ENCODE peak calls at places on chromosomes 7 and 10, in eight cellular contexts. K, T, C, J, U, B, I and O are unnamed samples.

GRCh38 chr10:28463676-28464395 is 69.1 kb upstream of the WAC start:
- DNase-seq in T (no peak), J (no peak), C (no peak), I (no peak), K (no peak), B (no peak), U (peak), O (no peak)

GRCh38 chr7:70097639-70098038 is 499.4 kb downstream of the AUTS2 start:
- DNase-seq in T (no peak), J (no peak), I (no peak), K (no peak), B (no peak), C (no peak), U (no peak), O (no peak)

GRCh38 chr7:157495177-157495553 is 158.4 kb downstream of the DNAJB6 start:
- DNase-seq in U (no peak), K (no peak), J (no peak), I (no peak), B (no peak), T (no peak), C (no peak), O (no peak)

GRCh38 chr7:44076101-44076895 is 6.0 kb downstream of the POLM start:
- DNase-seq in B (no peak), J (no peak), T (no peak), C (no peak), K (peak), U (no peak), I (no peak), O (peak)

GRCh38 chr7:77549103-77549870 is 12.2 kb downstream of the PTPN12 start:
- DNase-seq in J (no peak), B (no peak), U (no peak), K (no peak), I (no peak), T (no peak), C (no peak), O (no peak)

GRCh38 chr7:95481768-95482167 is 4.0 kb upstream of the ASB4 start:
- DNase-seq in C (no peak), K (no peak), J (no peak), I (no peak), T (no peak), B (no peak), U (no peak), O (no peak)

GRCh38 chr10:24383681-24384106 is 174.8 kb downstream of the KIAA1217 start:
- DNase-seq in J (peak), K (peak), B (no peak), I (peak), T (peak), U (peak), C (peak), O (peak)

GRCh38 chr7:3968234-3968633 is 667.2 kb downstream of the SDK1 start:
- DNase-seq in J (no peak), C (no peak), I (no peak), T (no peak), K (no peak), U (no peak), B (no peak), O (no peak)

GRCh38 chr10:105062881-105063280 is 421.8 kb downstream of the SORCS3 start:
- DNase-seq in B (no peak), C (no peak), I (no peak), K (no peak), U (no peak), J (no peak), T (no peak), O (no peak)

GRCh38 chr10:103181244-103181643 is 11.8 kb downstream of the NT5C2 start:
- DNase-seq in B (no peak), J (no peak), I (peak), U (no peak), K (no peak), T (no peak), C (peak), O (no peak)

GRCh38 chr10:12509016-12509793 is 159.9 kb downstream of the CAMK1D start:
- DNase-seq in B (no peak), C (peak), T (no peak), J (no peak), I (peak), U (no peak), K (no peak), O (no peak)

GRCh38 chr7:115782716-115783460 is 247.7 kb downstream of the TFEC start:
- DNase-seq in U (no peak), C (no peak), I (no peak), J (no peak), K (no peak), B (no peak), T (no peak), O (peak)

GRCh38 chr7:149440222-149440621 is 20.6 kb downstream of the ZNF777 start:
- DNase-seq in J (no peak), C (no peak), B (no peak), K (no peak), U (no peak), I (no peak), T (no peak), O (no peak)

GRCh38 chr10:76491216-76491615 is 1059.8 kb downstream of the LRMDA start:
- DNase-seq in B (no peak), J (no peak), I (no peak), T (peak), K (no peak), C (no peak), U (no peak), O (no peak)

GRCh38 chr10:114346176-114347031 is 57.9 kb downstream of the AFAP1L2 start:
- DNase-seq in T (no peak), K (no peak), U (no peak), I (no peak), J (no peak), C (no peak), B (no peak), O (no peak)

GRCh38 chr10:123729523-123729922 is 63.4 kb downstream of the GPR26 start:
- DNase-seq in C (no peak), B (no peak), K (no peak), T (no peak), I (no peak), J (no peak), U (no peak), O (no peak)

GRCh38 chr7:158573310-158573709 is 14.3 kb downstream of the PTPRN2 start:
- DNase-seq in I (no peak), U (no peak), K (no peak), C (no peak), T (no peak), J (no peak), B (no peak), O (no peak)

GRCh38 chr7:27430115-27430514 is 187.5 kb downstream of the EVX1 start:
- DNase-seq in C (peak), I (no peak), B (no peak), U (no peak), J (no peak), T (no peak), K (no peak), O (no peak)

GRCh38 chr7:105267244-105267643 is 121.5 kb downstream of the SRPK2 start:
- DNase-seq in K (no peak), I (no peak), B (no peak), J (no peak), T (no peak), U (no peak), C (peak), O (no peak)

GRCh38 chr10:22992075-22992474 is 64.2 kb downstream of the ARMC3 start:
- DNase-seq in J (no peak), I (no peak), C (peak), U (no peak), T (no peak), K (no peak), B (peak), O (no peak)

GRCh38 chr7:81014266-81014665 is 95.4 kb upstream of the SEMA3C start:
- DNase-seq in B (no peak), C (no peak), J (no peak), U (no peak), K (no peak), T (peak), I (no peak), O (no peak)

DNA sequence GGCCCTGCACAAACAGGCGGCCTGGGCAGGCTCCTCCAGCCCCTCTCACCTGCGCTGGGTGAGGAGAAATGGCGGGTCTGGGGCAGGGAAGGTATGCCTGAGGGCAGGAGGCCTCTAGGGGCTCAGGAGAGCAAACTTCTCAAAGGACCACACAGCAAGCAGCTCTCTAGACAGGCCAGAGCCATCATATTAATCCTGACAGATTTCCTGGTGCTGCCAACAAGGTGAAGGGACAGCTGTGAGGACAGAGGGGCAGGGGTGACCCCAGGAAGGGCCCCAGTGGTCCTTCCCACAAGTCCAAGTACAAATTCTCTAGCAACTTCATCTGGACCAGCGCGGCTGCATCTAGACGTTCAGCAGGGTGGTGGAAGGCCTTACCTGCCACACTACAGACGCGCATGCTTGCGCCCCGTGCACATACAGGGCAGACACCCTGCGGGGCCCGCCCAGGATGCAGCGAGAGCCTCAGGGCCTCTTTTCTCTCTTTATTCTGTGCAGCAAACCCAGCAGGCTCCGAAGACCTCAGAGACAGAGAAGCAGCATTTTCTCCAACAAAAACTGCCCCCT is 62.1 kb downstream of the ZRANB1 start:
- DNase-seq in K (peak), C (no peak), I (no peak), U (no peak), B (no peak), J (peak), T (no peak), O (no peak)
- H3K27ac ChIP-seq in K (no peak), C (no peak), I (no peak), U (peak), B (no peak), J (no peak), T (no peak), O (no peak)

DNA sequence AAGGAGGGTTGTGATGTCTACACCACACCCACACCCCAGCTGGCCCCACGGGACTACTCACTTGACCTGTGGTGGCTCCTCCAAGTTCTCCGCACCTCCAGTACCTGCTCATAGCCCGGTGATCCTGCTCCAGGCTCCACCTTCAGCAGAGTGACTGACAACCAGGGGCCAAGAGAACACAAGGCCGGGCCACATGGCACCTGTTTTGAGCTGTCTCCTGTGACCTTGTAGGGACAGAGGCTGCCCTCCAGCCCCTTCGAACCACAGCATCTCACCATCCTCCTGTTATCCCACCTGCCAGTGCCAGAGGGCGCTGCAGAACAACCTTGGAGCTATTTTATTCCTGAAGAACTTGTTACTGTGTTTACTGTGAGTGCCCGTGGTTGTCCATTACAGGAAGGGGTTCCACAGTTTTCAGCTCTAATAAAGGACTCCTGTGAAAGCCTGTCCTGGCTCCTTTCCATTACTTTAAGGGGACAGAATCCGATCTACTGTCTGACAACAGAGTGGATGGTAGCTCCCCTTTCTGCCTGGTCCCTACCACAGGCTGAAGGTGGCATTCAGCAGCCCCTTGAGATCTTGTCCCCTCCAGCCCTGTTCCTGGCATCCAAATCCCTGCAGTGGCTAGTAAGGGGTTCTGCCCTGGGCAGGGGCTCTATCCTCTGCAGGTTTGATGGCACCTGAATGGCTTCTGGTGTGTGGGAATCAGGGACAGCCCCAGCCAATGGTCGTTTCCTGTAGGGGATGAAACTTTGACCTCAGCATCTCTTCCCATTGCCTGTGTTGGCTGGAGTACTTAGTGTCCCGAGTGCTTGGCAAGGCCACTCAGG is 50.8 kb downstream of the C10orf120 start:
- DNase-seq in I (no peak), C (no peak), K (peak), J (no peak), U (peak), T (no peak), B (no peak), O (peak)
- H3K27ac ChIP-seq in I (no peak), C (no peak), K (no peak), J (no peak), U (no peak), T (no peak), B (no peak), O (no peak)

DNA sequence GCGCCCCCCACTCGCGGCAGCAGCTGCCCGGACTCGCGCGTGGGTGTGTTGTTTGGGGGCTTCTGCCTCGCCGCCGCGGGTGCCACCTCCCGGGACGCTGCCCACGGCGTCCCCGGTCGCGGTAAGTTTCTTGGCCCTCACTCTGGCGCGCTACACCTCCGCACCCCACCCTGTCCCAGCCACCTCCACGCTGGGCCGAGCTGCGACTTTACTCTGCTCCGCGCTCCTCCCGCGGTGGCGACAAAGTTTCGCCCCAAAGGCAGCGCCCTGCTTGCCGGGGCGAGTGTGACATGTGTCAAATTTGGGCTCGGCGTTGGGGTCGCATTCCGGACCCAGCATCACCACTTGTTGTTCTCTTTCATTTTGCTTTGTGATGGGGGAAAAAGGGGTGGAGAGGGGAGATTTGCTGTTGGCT is 167.7 kb upstream of the PPP1R3A start:
- DNase-seq in U (peak), T (no peak), B (no peak), I (no peak), C (peak), J (peak), K (peak), O (peak)
- H3K27ac ChIP-seq in U (peak), T (no peak), B (no peak), I (no peak), C (peak), J (peak), K (peak), O (peak)

GRCh38 chr7:55523366-55523765 is 48.9 kb downstream of the VOPP1 start:
- DNase-seq in C (no peak), B (no peak), T (no peak), K (no peak), J (no peak), I (no peak), U (no peak), O (no peak)
- H3K27ac ChIP-seq in C (peak), B (no peak), T (no peak), K (no peak), J (no peak), I (peak), U (no peak), O (no peak)

GRCh38 chr7:5635461-5636445 is 145.7 kb downstream of the RNF216 start:
- DNase-seq in B (no peak), K (no peak), C (no peak), J (peak), I (no peak), T (no peak), U (no peak), O (no peak)

GRCh38 chr7:5636446-5636835 is 145.0 kb downstream of the RNF216 start:
- DNase-seq in U (no peak), I (no peak), J (peak), K (no peak), T (no peak), C (no peak), B (no peak), O (no peak)

GRCh38 chr7:5633161-5634106 is 148.0 kb downstream of the RNF216 start:
- DNase-seq in T (no peak), J (peak), I (no peak), K (no peak), C (no peak), U (no peak), B (no peak), O (no peak)

GRCh38 chr7:5631752-5632151 is 149.7 kb downstream of the RNF216 start:
- DNase-seq in J (peak), K (no peak), B (no peak), I (no peak), U (no peak), T (no peak), C (no peak), O (no peak)

GRCh38 chr7:5634107-5634950 is 147.1 kb downstream of the RNF216 start:
- DNase-seq in C (no peak), I (no peak), B (no peak), U (no peak), J (peak), T (peak), K (peak), O (peak)
- H3K27ac ChIP-seq in C (no peak), I (no peak), B (no peak), U (peak), J (peak), T (peak), K (peak), O (peak)

DNA sequence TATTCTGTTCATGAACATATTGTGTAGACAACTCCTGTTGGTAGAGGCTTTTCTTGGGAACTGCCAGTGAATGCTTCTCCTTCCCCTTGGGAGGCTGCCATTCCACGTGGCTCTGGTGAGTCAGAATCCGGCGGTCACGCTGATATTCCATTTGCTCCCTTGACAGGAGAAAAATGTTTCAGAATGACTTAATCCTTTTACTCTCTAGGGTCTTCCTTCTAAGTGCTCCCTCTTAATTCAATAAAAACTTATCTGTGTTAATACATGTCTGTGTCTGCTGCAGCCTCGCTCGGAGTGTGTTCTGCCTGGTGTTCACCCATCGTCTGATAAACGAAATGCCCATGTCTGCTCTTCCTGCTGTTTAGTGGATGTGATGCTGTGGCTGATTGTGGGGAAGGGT is 278.6 kb downstream of the ARHGAP12 start:
- DNase-seq in U (peak), I (no peak), T (peak), B (no peak), J (peak), C (no peak), K (peak), O (peak)
- H3K27ac ChIP-seq in U (peak), I (no peak), T (peak), B (no peak), J (peak), C (no peak), K (peak), O (peak)

DNA sequence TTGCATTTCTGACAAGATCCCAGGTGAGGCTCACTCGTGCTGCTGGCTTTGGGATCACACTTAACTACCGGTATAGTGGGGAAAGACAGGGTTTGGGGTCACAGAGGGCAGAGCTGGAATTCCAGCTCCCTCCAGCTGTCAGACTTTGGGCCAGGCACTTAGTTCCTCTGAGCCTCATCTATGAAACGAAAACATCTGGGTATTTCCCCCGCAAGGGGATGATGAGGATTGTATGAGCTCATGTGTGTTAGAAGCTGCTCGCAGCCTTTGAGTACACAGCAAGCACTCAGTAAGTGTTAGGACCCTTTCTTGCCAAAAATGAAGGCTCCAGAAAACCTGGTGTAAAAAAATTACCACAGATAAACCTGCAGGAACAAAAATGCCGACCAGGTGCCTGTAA is 66.1 kb downstream of the PRPF18 start:
- DNase-seq in T (no peak), I (no peak), B (no peak), K (no peak), J (no peak), U (no peak), C (no peak), O (no peak)
- H3K27ac ChIP-seq in T (no peak), I (no peak), B (no peak), K (no peak), J (no peak), U (no peak), C (no peak), O (no peak)

DNA sequence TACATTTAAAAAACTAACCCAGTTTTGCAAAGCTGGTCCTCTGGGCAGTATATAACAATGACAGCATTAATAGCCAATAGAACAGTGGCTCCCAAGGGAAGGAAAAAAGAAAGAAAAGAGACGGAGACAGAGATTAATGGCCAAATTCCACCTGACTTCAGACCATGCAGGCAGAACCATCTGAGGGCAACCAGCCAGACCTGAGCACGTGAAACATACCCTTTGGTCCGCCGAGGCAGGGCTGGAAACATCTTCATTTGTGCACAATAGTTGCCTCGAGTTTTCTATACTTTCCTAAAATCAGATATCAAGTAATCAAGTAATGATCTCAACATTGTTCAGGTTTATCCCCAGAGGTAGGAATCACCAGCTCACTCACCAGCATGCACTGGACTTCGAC is 3.4 kb downstream of the SFXN4 start:
- DNase-seq in B (no peak), J (no peak), U (no peak), I (no peak), K (peak), C (no peak), T (no peak), O (no peak)
- H3K27ac ChIP-seq in B (peak), J (no peak), U (no peak), I (no peak), K (peak), C (no peak), T (no peak), O (no peak)

GRCh38 chr7:79624336-79624735 is 170.9 kb upstream of the MAGI2 start:
- DNase-seq in C (no peak), I (no peak), T (no peak), J (no peak), B (no peak), K (no peak), U (no peak), O (no peak)
- H3K27ac ChIP-seq in C (no peak), I (no peak), T (no peak), J (no peak), B (no peak), K (no peak), U (no peak), O (no peak)

DNA sequence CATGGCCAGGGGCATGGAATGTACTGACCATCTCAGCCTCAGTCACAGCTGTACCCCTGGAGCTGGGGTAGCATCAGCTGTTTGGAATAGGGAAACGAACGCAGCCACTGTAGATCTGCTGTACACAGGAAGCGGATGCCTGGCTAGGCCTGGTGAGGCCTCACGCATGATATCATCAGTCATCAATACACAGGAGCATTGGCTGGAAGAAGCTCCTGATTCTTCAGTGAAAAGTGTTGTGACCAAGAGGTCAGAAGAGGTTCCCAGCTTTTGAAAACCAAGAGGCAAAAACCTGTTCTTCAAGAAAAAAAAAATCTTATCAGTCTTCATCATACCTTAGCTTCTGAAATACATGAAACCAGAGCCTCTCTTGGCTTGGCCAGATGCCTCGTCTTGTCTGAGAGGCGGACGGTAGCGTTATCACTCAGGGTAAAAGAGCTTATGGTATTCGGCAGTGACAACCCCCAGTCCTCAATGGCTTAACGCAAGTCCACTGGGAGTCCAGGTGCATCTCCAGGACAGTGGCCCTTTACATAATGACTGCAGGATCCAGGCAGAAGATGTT is 139.3 kb upstream of the TCF7L2 start:
- DNase-seq in B (no peak), U (no peak), I (no peak), C (no peak), T (peak), K (no peak), J (no peak), O (no peak)
- H3K27ac ChIP-seq in B (no peak), U (no peak), I (no peak), C (no peak), T (no peak), K (no peak), J (no peak), O (no peak)